ENCODE peak calls at places on chromosome 6, in nine cellular contexts. One of them, this sample, is unnamed. For H3K27me3 and H3K4me1, the result is how much of the 10 kb centered on the place peaks cover.

GRCh38 chr6:37713529-37714119 is 15.9 kb upstream of the MDGA1 start:
- DNase-seq in CD8-positive, alpha-beta memory T cell: no peak
- DNase-seq in uterus: no peak
- DNase-seq in pancreas: no peak
- DNase-seq in sigmoid colon: no peak
- DNase-seq in spleen: no peak
- DNase-seq in CD4-positive, alpha-beta memory T cell: no peak
- DNase-seq in HCT116: no peak
- DNase-seq in heart left ventricle: no peak
- DNase-seq in this sample: no peak

GRCh38 chr6:41286544-41287346 is at the start of gene TREM1:
- DNase-seq in CD8-positive, alpha-beta memory T cell: no peak
- DNase-seq in uterus: no peak
- DNase-seq in pancreas: no peak
- DNase-seq in sigmoid colon: peak
- DNase-seq in spleen: peak
- DNase-seq in CD4-positive, alpha-beta memory T cell: no peak
- DNase-seq in HCT116: no peak
- DNase-seq in heart left ventricle: peak
- DNase-seq in this sample: no peak

GRCh38 chr6:94196891-94197290 is 777.5 kb upstream of the EPHA7 start:
- DNase-seq in CD8-positive, alpha-beta memory T cell: no peak
- DNase-seq in uterus: no peak
- DNase-seq in pancreas: no peak
- DNase-seq in sigmoid colon: no peak
- DNase-seq in spleen: no peak
- DNase-seq in CD4-positive, alpha-beta memory T cell: no peak
- DNase-seq in HCT116: no peak
- DNase-seq in heart left ventricle: no peak
- DNase-seq in this sample: no peak

GRCh38 chr6:2196079-2196679 is 49.2 kb downstream of the GMDS start:
- DNase-seq in CD8-positive, alpha-beta memory T cell: no peak
- DNase-seq in uterus: no peak
- DNase-seq in pancreas: peak
- DNase-seq in sigmoid colon: no peak
- DNase-seq in spleen: no peak
- DNase-seq in CD4-positive, alpha-beta memory T cell: peak
- DNase-seq in HCT116: peak
- DNase-seq in heart left ventricle: no peak
- DNase-seq in this sample: no peak

GRCh38 chr6:151916075-151916474 is 108.6 kb downstream of the ESR1 start:
- DNase-seq in CD8-positive, alpha-beta memory T cell: no peak
- DNase-seq in uterus: no peak
- DNase-seq in pancreas: no peak
- DNase-seq in sigmoid colon: no peak
- DNase-seq in spleen: no peak
- DNase-seq in CD4-positive, alpha-beta memory T cell: no peak
- DNase-seq in HCT116: no peak
- DNase-seq in heart left ventricle: no peak
- DNase-seq in this sample: no peak

GRCh38 chr6:10221186-10221585 is 193.7 kb downstream of the TFAP2A start:
- DNase-seq in CD8-positive, alpha-beta memory T cell: no peak
- DNase-seq in uterus: no peak
- DNase-seq in pancreas: no peak
- DNase-seq in sigmoid colon: no peak
- DNase-seq in spleen: no peak
- DNase-seq in CD4-positive, alpha-beta memory T cell: no peak
- DNase-seq in HCT116: no peak
- DNase-seq in heart left ventricle: no peak
- DNase-seq in this sample: no peak

GRCh38 chr6:145690969-145691368 is 44.4 kb downstream of the EPM2A start:
- DNase-seq in CD8-positive, alpha-beta memory T cell: no peak
- DNase-seq in uterus: no peak
- DNase-seq in pancreas: no peak
- DNase-seq in sigmoid colon: no peak
- DNase-seq in spleen: no peak
- DNase-seq in CD4-positive, alpha-beta memory T cell: no peak
- DNase-seq in HCT116: no peak
- DNase-seq in heart left ventricle: no peak
- DNase-seq in this sample: no peak

GRCh38 chr6:125747589-125748533 is 1.6 kb upstream of the HEY2 start:
- DNase-seq in CD8-positive, alpha-beta memory T cell: peak
- DNase-seq in uterus: no peak
- DNase-seq in pancreas: peak
- DNase-seq in sigmoid colon: peak
- DNase-seq in spleen: peak
- DNase-seq in CD4-positive, alpha-beta memory T cell: peak
- DNase-seq in HCT116: no peak
- DNase-seq in heart left ventricle: peak
- DNase-seq in this sample: no peak

GRCh38 chr6:25641940-25642666 is 9.9 kb upstream of the SCGN start:
- DNase-seq in CD8-positive, alpha-beta memory T cell: no peak
- DNase-seq in uterus: no peak
- DNase-seq in pancreas: no peak
- DNase-seq in sigmoid colon: no peak
- DNase-seq in spleen: no peak
- DNase-seq in CD4-positive, alpha-beta memory T cell: no peak
- DNase-seq in HCT116: no peak
- DNase-seq in heart left ventricle: no peak
- DNase-seq in this sample: no peak

GRCh38 chr6:168047841-168048723 is 30.9 kb downstream of the FRMD1 start:
- DNase-seq in CD8-positive, alpha-beta memory T cell: no peak
- DNase-seq in uterus: no peak
- DNase-seq in pancreas: no peak
- DNase-seq in sigmoid colon: no peak
- DNase-seq in spleen: peak
- DNase-seq in CD4-positive, alpha-beta memory T cell: no peak
- DNase-seq in HCT116: no peak
- DNase-seq in heart left ventricle: no peak
- DNase-seq in this sample: no peak

GRCh38 chr6:20741490-20741889 is 207.2 kb downstream of the CDKAL1 start:
- DNase-seq in CD8-positive, alpha-beta memory T cell: no peak
- DNase-seq in uterus: no peak
- DNase-seq in pancreas: no peak
- DNase-seq in sigmoid colon: no peak
- DNase-seq in spleen: no peak
- DNase-seq in CD4-positive, alpha-beta memory T cell: no peak
- DNase-seq in HCT116: no peak
- DNase-seq in heart left ventricle: no peak
- DNase-seq in this sample: no peak

GRCh38 chr6:114304304-114304887 is 38.4 kb downstream of the HS3ST5 start:
- DNase-seq in CD8-positive, alpha-beta memory T cell: no peak
- DNase-seq in uterus: no peak
- DNase-seq in pancreas: no peak
- DNase-seq in sigmoid colon: no peak
- DNase-seq in spleen: no peak
- DNase-seq in CD4-positive, alpha-beta memory T cell: peak
- DNase-seq in HCT116: peak
- DNase-seq in heart left ventricle: no peak
- DNase-seq in this sample: no peak

GRCh38 chr6:2744206-2744771 is 6.4 kb downstream of the MYLK4 start:
- DNase-seq in CD8-positive, alpha-beta memory T cell: no peak
- DNase-seq in uterus: no peak
- DNase-seq in pancreas: peak
- DNase-seq in sigmoid colon: no peak
- DNase-seq in spleen: no peak
- DNase-seq in CD4-positive, alpha-beta memory T cell: no peak
- DNase-seq in HCT116: no peak
- DNase-seq in heart left ventricle: peak
- DNase-seq in this sample: no peak

GRCh38 chr6:17354700-17355403 is 38.5 kb upstream of the CAP2 start:
- DNase-seq in CD8-positive, alpha-beta memory T cell: no peak
- DNase-seq in uterus: no peak
- DNase-seq in pancreas: no peak
- DNase-seq in sigmoid colon: no peak
- DNase-seq in spleen: no peak
- DNase-seq in CD4-positive, alpha-beta memory T cell: no peak
- DNase-seq in HCT116: peak
- DNase-seq in heart left ventricle: no peak
- DNase-seq in this sample: no peak

GRCh38 chr6:107629545-107630147 is 139.7 kb downstream of the SOBP start:
- DNase-seq in CD8-positive, alpha-beta memory T cell: no peak
- DNase-seq in uterus: no peak
- DNase-seq in pancreas: no peak
- DNase-seq in sigmoid colon: no peak
- DNase-seq in spleen: no peak
- DNase-seq in CD4-positive, alpha-beta memory T cell: no peak
- DNase-seq in HCT116: no peak
- DNase-seq in heart left ventricle: no peak
- DNase-seq in this sample: no peak

GRCh38 chr6:141521440-141521839 is 611.3 kb upstream of the GJE1 start:
- DNase-seq in CD8-positive, alpha-beta memory T cell: no peak
- DNase-seq in uterus: no peak
- DNase-seq in pancreas: no peak
- DNase-seq in sigmoid colon: no peak
- DNase-seq in spleen: no peak
- DNase-seq in CD4-positive, alpha-beta memory T cell: no peak
- DNase-seq in HCT116: no peak
- DNase-seq in heart left ventricle: no peak
- DNase-seq in this sample: no peak

GRCh38 chr6:165231581-165232276 is 77.7 kb downstream of the C6orf118 start:
- DNase-seq in CD8-positive, alpha-beta memory T cell: no peak
- DNase-seq in uterus: no peak
- DNase-seq in pancreas: no peak
- DNase-seq in sigmoid colon: no peak
- DNase-seq in spleen: no peak
- DNase-seq in CD4-positive, alpha-beta memory T cell: no peak
- DNase-seq in HCT116: peak
- DNase-seq in heart left ventricle: peak
- DNase-seq in this sample: no peak

GRCh38 chr6:142377112-142377848 is 75.5 kb downstream of the ADGRG6 start:
- DNase-seq in CD8-positive, alpha-beta memory T cell: no peak
- DNase-seq in uterus: no peak
- DNase-seq in pancreas: no peak
- DNase-seq in sigmoid colon: no peak
- DNase-seq in spleen: no peak
- DNase-seq in CD4-positive, alpha-beta memory T cell: no peak
- DNase-seq in HCT116: peak
- DNase-seq in heart left ventricle: no peak
- DNase-seq in this sample: no peak

GRCh38 chr6:149372062-149372461 is 28.0 kb upstream of the SUMO4 start:
- DNase-seq in CD8-positive, alpha-beta memory T cell: no peak
- DNase-seq in uterus: no peak
- DNase-seq in pancreas: no peak
- DNase-seq in sigmoid colon: no peak
- DNase-seq in spleen: no peak
- DNase-seq in CD4-positive, alpha-beta memory T cell: no peak
- DNase-seq in HCT116: no peak
- DNase-seq in heart left ventricle: no peak
- DNase-seq in this sample: no peak

GRCh38 chr6:159513074-159513473 is 180.0 kb downstream of the SOD2 start:
- DNase-seq in CD8-positive, alpha-beta memory T cell: no peak
- DNase-seq in uterus: no peak
- DNase-seq in pancreas: no peak
- DNase-seq in sigmoid colon: no peak
- DNase-seq in spleen: no peak
- DNase-seq in CD4-positive, alpha-beta memory T cell: no peak
- DNase-seq in HCT116: no peak
- DNase-seq in heart left ventricle: no peak
- DNase-seq in this sample: no peak
- H3K27me3 ChIP-seq in CD8-positive, alpha-beta memory T cell: under half
- H3K27me3 ChIP-seq in uterus: under half
- H3K27me3 ChIP-seq in pancreas: under half
- H3K27me3 ChIP-seq in sigmoid colon: under half
- H3K27me3 ChIP-seq in spleen: under half
- H3K27me3 ChIP-seq in CD4-positive, alpha-beta memory T cell: under half
- H3K27me3 ChIP-seq in HCT116: under half
- H3K27me3 ChIP-seq in heart left ventricle: under half
- H3K27me3 ChIP-seq in this sample: under half

GRCh38 chr6:44050872-44051421 is 76.3 kb downstream of the MRPL14 start:
- DNase-seq in CD8-positive, alpha-beta memory T cell: no peak
- DNase-seq in uterus: no peak
- DNase-seq in pancreas: no peak
- DNase-seq in sigmoid colon: no peak
- DNase-seq in spleen: peak
- DNase-seq in CD4-positive, alpha-beta memory T cell: no peak
- DNase-seq in HCT116: no peak
- DNase-seq in heart left ventricle: peak
- DNase-seq in this sample: no peak
- H3K4me1 ChIP-seq in CD8-positive, alpha-beta memory T cell: under half
- H3K4me1 ChIP-seq in uterus: under half
- H3K4me1 ChIP-seq in pancreas: under half
- H3K4me1 ChIP-seq in sigmoid colon: half or more
- H3K4me1 ChIP-seq in spleen: under half
- H3K4me1 ChIP-seq in CD4-positive, alpha-beta memory T cell: under half
- H3K4me1 ChIP-seq in HCT116: half or more
- H3K4me1 ChIP-seq in heart left ventricle: under half
- H3K4me1 ChIP-seq in this sample: under half

GRCh38 chr6:170149681-170150589 is 140.9 kb downstream of the DLL1 start:
- DNase-seq in CD8-positive, alpha-beta memory T cell: no peak
- DNase-seq in uterus: no peak
- DNase-seq in pancreas: no peak
- DNase-seq in sigmoid colon: peak
- DNase-seq in spleen: peak
- DNase-seq in CD4-positive, alpha-beta memory T cell: no peak
- DNase-seq in HCT116: no peak
- DNase-seq in heart left ventricle: no peak
- DNase-seq in this sample: no peak
- H3K27me3 ChIP-seq in CD8-positive, alpha-beta memory T cell: under half
- H3K27me3 ChIP-seq in uterus: under half
- H3K27me3 ChIP-seq in pancreas: under half
- H3K27me3 ChIP-seq in sigmoid colon: under half
- H3K27me3 ChIP-seq in spleen: under half
- H3K27me3 ChIP-seq in CD4-positive, alpha-beta memory T cell: under half
- H3K27me3 ChIP-seq in HCT116: under half
- H3K27me3 ChIP-seq in heart left ventricle: under half
- H3K27me3 ChIP-seq in this sample: under half

GRCh38 chr6:854405-855073 is 161.6 kb upstream of the EXOC2 start:
- DNase-seq in CD8-positive, alpha-beta memory T cell: no peak
- DNase-seq in uterus: no peak
- DNase-seq in pancreas: no peak
- DNase-seq in sigmoid colon: no peak
- DNase-seq in spleen: no peak
- DNase-seq in CD4-positive, alpha-beta memory T cell: no peak
- DNase-seq in HCT116: no peak
- DNase-seq in heart left ventricle: no peak
- DNase-seq in this sample: no peak
- H3K4me1 ChIP-seq in CD8-positive, alpha-beta memory T cell: under half
- H3K4me1 ChIP-seq in uterus: under half
- H3K4me1 ChIP-seq in pancreas: under half
- H3K4me1 ChIP-seq in sigmoid colon: under half
- H3K4me1 ChIP-seq in spleen: under half
- H3K4me1 ChIP-seq in CD4-positive, alpha-beta memory T cell: under half
- H3K4me1 ChIP-seq in HCT116: under half
- H3K4me1 ChIP-seq in heart left ventricle: under half
- H3K4me1 ChIP-seq in this sample: under half

DNA sequence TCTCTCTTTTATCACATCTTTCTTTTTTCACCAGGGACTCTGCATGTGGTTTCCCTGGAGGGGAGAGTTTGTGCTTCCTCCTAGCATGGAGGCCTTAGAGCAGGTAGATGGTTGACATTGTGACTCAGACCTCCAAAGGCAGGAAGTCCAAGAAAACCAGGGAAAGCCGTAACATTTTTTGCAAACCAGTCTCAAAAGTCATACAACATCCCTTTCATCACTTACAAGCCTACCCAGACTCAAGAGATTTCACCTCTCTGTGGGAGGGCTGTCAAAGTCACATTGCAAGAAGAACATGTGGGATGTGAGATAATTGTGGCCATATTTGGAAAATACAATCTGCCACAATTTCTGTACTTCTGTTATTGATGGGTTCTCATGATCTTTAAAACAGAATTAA is 46.2 kb downstream of the SNRNP48 start:
- DNase-seq in CD8-positive, alpha-beta memory T cell: no peak
- DNase-seq in uterus: no peak
- DNase-seq in pancreas: no peak
- DNase-seq in sigmoid colon: no peak
- DNase-seq in spleen: no peak
- DNase-seq in CD4-positive, alpha-beta memory T cell: no peak
- DNase-seq in HCT116: no peak
- DNase-seq in heart left ventricle: no peak
- DNase-seq in this sample: no peak
- H3K27me3 ChIP-seq in CD8-positive, alpha-beta memory T cell: under half
- H3K27me3 ChIP-seq in uterus: under half
- H3K27me3 ChIP-seq in pancreas: under half
- H3K27me3 ChIP-seq in sigmoid colon: under half
- H3K27me3 ChIP-seq in spleen: under half
- H3K27me3 ChIP-seq in CD4-positive, alpha-beta memory T cell: under half
- H3K27me3 ChIP-seq in HCT116: under half
- H3K27me3 ChIP-seq in heart left ventricle: under half
- H3K27me3 ChIP-seq in this sample: under half